ENCODE peak calls at places on chromosome 15, in eight cellular contexts. D is spleen, E is esophagus muscularis mucosa, H is transverse colon, C is sigmoid colon, M is HCT116, L is endothelial cell of umbilical vein, F is stomach. W is an unnamed sample.

GRCh38 chr15:78979456-78980320 is 34.8 kb upstream of the CTSH start:
- DNase-seq in D (no peak), E (no peak), H (peak), C (peak), M (peak), L (peak), F (peak), W (peak)

GRCh38 chr15:39574416-39574815 is 6.5 kb upstream of the THBS1 start:
- DNase-seq in D (no peak), E (peak), H (no peak), C (no peak), M (no peak), L (no peak), F (no peak), W (no peak)

GRCh38 chr15:76866716-76867321 is 38.3 kb downstream of the SCAPER start:
- DNase-seq in D (no peak), E (no peak), H (no peak), C (no peak), M (peak), L (peak), F (no peak), W (no peak)

GRCh38 chr15:77671274-77672056 is 38.8 kb upstream of the LINGO1 start:
- DNase-seq in D (no peak), E (no peak), H (no peak), C (no peak), M (no peak), L (no peak), F (no peak), W (no peak)

GRCh38 chr15:58505581-58505980 is 73.8 kb downstream of the LIPC start:
- DNase-seq in D (no peak), E (no peak), H (no peak), C (no peak), M (no peak), L (no peak), F (no peak), W (no peak)

GRCh38 chr15:76059320-76060097 is at the start of gene TMEM266:
- DNase-seq in D (peak), E (no peak), H (peak), C (no peak), M (no peak), L (peak), F (peak), W (peak)

GRCh38 chr15:67144609-67145306 is 79.4 kb downstream of the SMAD3 start:
- DNase-seq in D (no peak), E (no peak), H (no peak), C (peak), M (no peak), L (no peak), F (no peak), W (peak)

GRCh38 chr15:89203705-89204273 is 17.6 kb downstream of the RLBP1 start:
- DNase-seq in D (no peak), E (no peak), H (no peak), C (no peak), M (no peak), L (no peak), F (no peak), W (no peak)

GRCh38 chr15:73892446-73893226 is 19.3 kb downstream of the TBC1D21 start:
- DNase-seq in D (no peak), E (no peak), H (no peak), C (no peak), M (no peak), L (no peak), F (no peak), W (no peak)

GRCh38 chr15:51191072-51191665 is 96.5 kb upstream of the TNFAIP8L3 start:
- DNase-seq in D (no peak), E (no peak), H (no peak), C (no peak), M (no peak), L (peak), F (no peak), W (no peak)

GRCh38 chr15:52569244-52569585 is 385 bp upstream of the ARPP19 start:
- DNase-seq in D (no peak), E (no peak), H (no peak), C (no peak), M (no peak), L (no peak), F (no peak), W (no peak)

GRCh38 chr15:99014803-99015676 is 7.4 kb upstream of the PGPEP1L start:
- DNase-seq in D (peak), E (peak), H (peak), C (peak), M (peak), L (peak), F (peak), W (no peak)

GRCh38 chr15:85010472-85011209 is 29.0 kb downstream of the PDE8A start:
- DNase-seq in D (no peak), E (no peak), H (no peak), C (no peak), M (no peak), L (peak), F (no peak), W (peak)

GRCh38 chr15:67241132-67241855 is 13.2 kb downstream of the AAGAB start:
- DNase-seq in D (no peak), E (no peak), H (no peak), C (no peak), M (no peak), L (no peak), F (no peak), W (no peak)

GRCh38 chr15:61517335-61517734 is 288.2 kb upstream of the RORA start:
- DNase-seq in D (no peak), E (no peak), H (no peak), C (no peak), M (no peak), L (no peak), F (no peak), W (no peak)

GRCh38 chr15:43242616-43243015 is 21.8 kb upstream of the EPB42 start:
- DNase-seq in D (no peak), E (no peak), H (no peak), C (no peak), M (no peak), L (no peak), F (no peak), W (no peak)

GRCh38 chr15:20645956-20646355 is 104.4 kb upstream of the GOLGA6L6 start:
- DNase-seq in D (peak), E (no peak), H (peak), C (peak), M (no peak), L (no peak), F (no peak), W (peak)

GRCh38 chr15:85396554-85396953 is 16.2 kb downstream of the AKAP13 start:
- DNase-seq in D (no peak), E (no peak), H (no peak), C (no peak), M (no peak), L (no peak), F (no peak), W (no peak)

GRCh38 chr15:100841426-100841825 is 38.2 kb upstream of the ALDH1A3 start:
- DNase-seq in D (no peak), E (no peak), H (no peak), C (no peak), M (no peak), L (no peak), F (no peak), W (no peak)

GRCh38 chr15:49697121-49697520 is 76.3 kb downstream of the DTWD1 start:
- DNase-seq in D (no peak), E (no peak), H (no peak), C (no peak), M (no peak), L (no peak), F (no peak), W (no peak)

GRCh38 chr15:65381445-65382145 is 3.8 kb upstream of the IGDCC3 start:
- DNase-seq in D (no peak), E (no peak), H (no peak), C (no peak), M (no peak), L (no peak), F (no peak), W (no peak)

GRCh38 chr15:64501396-64501716 is 41.0 kb downstream of the ZNF609 start:
- DNase-seq in D (no peak), E (no peak), H (no peak), C (no peak), M (no peak), L (no peak), F (no peak), W (no peak)

GRCh38 chr15:69025320-69025719 is 10.8 kb downstream of the NOX5 start:
- DNase-seq in D (no peak), E (peak), H (no peak), C (no peak), M (no peak), L (no peak), F (no peak), W (no peak)

GRCh38 chr15:57364282-57365007 is 11.9 kb upstream of the CGNL1 start:
- DNase-seq in D (no peak), E (no peak), H (no peak), C (peak), M (no peak), L (peak), F (no peak), W (peak)
- TF ChIP-seq CTCF in D (no peak), E (no peak), H (no peak), C (no peak), M (peak), L (peak), F (no peak), W (peak)

GRCh38 chr15:31012455-31012854 is 21.0 kb upstream of the MTMR10 start:
- DNase-seq in D (no peak), E (no peak), H (no peak), C (no peak), M (no peak), L (no peak), F (no peak), W (no peak)
- TF ChIP-seq POLR2AphosphoS5 in D (no peak), E (no peak), H (no peak), C (no peak), M (no peak), L (no peak), F (no peak), W (no peak)

DNA sequence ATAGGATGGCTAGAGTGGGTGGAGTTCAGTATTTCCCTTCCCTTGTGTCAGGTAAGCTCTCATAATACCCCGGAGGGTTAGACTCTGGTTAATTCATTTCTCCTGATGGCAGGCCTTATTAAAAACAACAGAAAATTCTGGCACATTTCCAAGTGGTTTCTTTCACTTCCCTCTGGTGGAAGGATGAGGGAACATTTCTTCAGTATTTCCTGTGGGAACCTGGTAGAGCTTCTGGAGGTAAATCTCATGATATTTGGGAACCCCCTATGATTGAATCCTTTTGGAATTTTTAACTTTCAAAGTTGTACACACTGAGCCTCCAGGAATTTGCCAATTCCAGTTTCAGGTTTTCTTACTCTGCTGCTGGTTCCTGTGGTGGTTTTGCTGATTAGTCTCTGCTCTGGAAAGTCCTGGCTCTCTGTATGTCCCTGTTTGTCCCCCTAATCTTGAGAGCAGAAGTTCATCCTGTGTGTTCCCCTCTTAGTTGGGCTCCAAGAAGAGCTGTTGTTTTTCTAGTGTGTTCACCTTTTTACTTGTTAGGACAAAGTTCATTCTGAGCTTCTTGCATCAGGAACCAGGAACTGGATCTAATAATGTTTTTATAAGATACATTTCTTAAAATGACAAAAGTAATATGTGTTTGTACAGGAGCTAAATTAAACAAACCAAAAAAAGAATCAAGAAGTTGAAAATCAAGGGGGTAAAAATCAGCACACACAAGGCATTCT is 12.1 kb downstream of the CHRNA7 start:
- DNase-seq in D (no peak), E (no peak), H (no peak), C (no peak), M (peak), L (no peak), F (no peak), W (no peak)
- TF ChIP-seq CTCF in D (no peak), E (no peak), H (no peak), C (no peak), M (peak), L (no peak), F (no peak), W (no peak)

GRCh38 chr15:80569656-80570055 is 125.5 kb upstream of the ABHD17C start:
- DNase-seq in D (no peak), E (no peak), H (no peak), C (no peak), M (no peak), L (no peak), F (no peak), W (no peak)
- TF ChIP-seq POLR2AphosphoS5 in D (no peak), E (no peak), H (no peak), C (no peak), M (no peak), L (no peak), F (no peak), W (no peak)